ENCODE peak calls at places on chromosome 18, in nine cellular contexts. One of them, this sample, is unnamed.

GRCh38 chr18:25284861-25285574 is 66.9 kb downstream of the ZNF521 start:
- DNase-seq in breast epithelium: no peak
- DNase-seq in GM12892: no peak
- DNase-seq in transverse colon: no peak
- DNase-seq in stomach: no peak
- DNase-seq in spleen: no peak
- DNase-seq in sigmoid colon: no peak
- DNase-seq in Panc1: no peak
- DNase-seq in HCT116: no peak
- DNase-seq in this sample: no peak

GRCh38 chr18:5630057-5630765 is 86.4 kb upstream of the EPB41L3 start:
- DNase-seq in breast epithelium: peak
- DNase-seq in GM12892: peak
- DNase-seq in transverse colon: peak
- DNase-seq in stomach: peak
- DNase-seq in spleen: peak
- DNase-seq in sigmoid colon: peak
- DNase-seq in Panc1: no peak
- DNase-seq in HCT116: no peak
- DNase-seq in this sample: peak

GRCh38 chr18:69947361-69948106 is at the start of gene CD226:
- DNase-seq in breast epithelium: no peak
- DNase-seq in GM12892: no peak
- DNase-seq in transverse colon: peak
- DNase-seq in stomach: no peak
- DNase-seq in spleen: no peak
- DNase-seq in sigmoid colon: no peak
- DNase-seq in Panc1: no peak
- DNase-seq in HCT116: no peak
- DNase-seq in this sample: no peak

GRCh38 chr18:54209471-54210180 is 14.8 kb downstream of the MBD2 start:
- DNase-seq in breast epithelium: no peak
- DNase-seq in GM12892: no peak
- DNase-seq in transverse colon: no peak
- DNase-seq in stomach: no peak
- DNase-seq in spleen: no peak
- DNase-seq in sigmoid colon: no peak
- DNase-seq in Panc1: no peak
- DNase-seq in HCT116: no peak
- DNase-seq in this sample: no peak

GRCh38 chr18:61702007-61702406 is 190.8 kb downstream of the RNF152 start:
- DNase-seq in breast epithelium: no peak
- DNase-seq in GM12892: no peak
- DNase-seq in transverse colon: no peak
- DNase-seq in stomach: no peak
- DNase-seq in spleen: no peak
- DNase-seq in sigmoid colon: no peak
- DNase-seq in Panc1: no peak
- DNase-seq in HCT116: no peak
- DNase-seq in this sample: no peak

GRCh38 chr18:76246579-76246978 is 248.5 kb downstream of the ZNF516 start:
- DNase-seq in breast epithelium: no peak
- DNase-seq in GM12892: no peak
- DNase-seq in transverse colon: no peak
- DNase-seq in stomach: no peak
- DNase-seq in spleen: no peak
- DNase-seq in sigmoid colon: no peak
- DNase-seq in Panc1: no peak
- DNase-seq in HCT116: no peak
- DNase-seq in this sample: no peak

GRCh38 chr18:13547347-13547746 is 179.0 kb downstream of the FAM210A start:
- DNase-seq in breast epithelium: no peak
- DNase-seq in GM12892: no peak
- DNase-seq in transverse colon: no peak
- DNase-seq in stomach: no peak
- DNase-seq in spleen: no peak
- DNase-seq in sigmoid colon: no peak
- DNase-seq in Panc1: no peak
- DNase-seq in HCT116: no peak
- DNase-seq in this sample: no peak

GRCh38 chr18:54215069-54215468 is 9.4 kb downstream of the MBD2 start:
- DNase-seq in breast epithelium: no peak
- DNase-seq in GM12892: no peak
- DNase-seq in transverse colon: no peak
- DNase-seq in stomach: no peak
- DNase-seq in spleen: no peak
- DNase-seq in sigmoid colon: no peak
- DNase-seq in Panc1: no peak
- DNase-seq in HCT116: no peak
- DNase-seq in this sample: no peak

GRCh38 chr18:13217971-13218375 is 587 bp upstream of the LDLRAD4 start:
- DNase-seq in breast epithelium: no peak
- DNase-seq in GM12892: no peak
- DNase-seq in transverse colon: peak
- DNase-seq in stomach: no peak
- DNase-seq in spleen: no peak
- DNase-seq in sigmoid colon: no peak
- DNase-seq in Panc1: no peak
- DNase-seq in HCT116: no peak
- DNase-seq in this sample: no peak

GRCh38 chr18:42706618-42707017 is 408.9 kb downstream of the RIT2 start:
- DNase-seq in breast epithelium: peak
- DNase-seq in GM12892: no peak
- DNase-seq in transverse colon: peak
- DNase-seq in stomach: no peak
- DNase-seq in spleen: peak
- DNase-seq in sigmoid colon: no peak
- DNase-seq in Panc1: no peak
- DNase-seq in HCT116: no peak
- DNase-seq in this sample: peak

GRCh38 chr18:75823376-75823950 is 396.0 kb upstream of the SMIM21 start:
- DNase-seq in breast epithelium: no peak
- DNase-seq in GM12892: no peak
- DNase-seq in transverse colon: no peak
- DNase-seq in stomach: no peak
- DNase-seq in spleen: no peak
- DNase-seq in sigmoid colon: no peak
- DNase-seq in Panc1: no peak
- DNase-seq in HCT116: no peak
- DNase-seq in this sample: no peak

GRCh38 chr18:22347624-22348511 is 69.8 kb downstream of the CTAGE1 start:
- DNase-seq in breast epithelium: no peak
- DNase-seq in GM12892: no peak
- DNase-seq in transverse colon: peak
- DNase-seq in stomach: no peak
- DNase-seq in spleen: no peak
- DNase-seq in sigmoid colon: no peak
- DNase-seq in Panc1: no peak
- DNase-seq in HCT116: no peak
- DNase-seq in this sample: peak

DNA sequence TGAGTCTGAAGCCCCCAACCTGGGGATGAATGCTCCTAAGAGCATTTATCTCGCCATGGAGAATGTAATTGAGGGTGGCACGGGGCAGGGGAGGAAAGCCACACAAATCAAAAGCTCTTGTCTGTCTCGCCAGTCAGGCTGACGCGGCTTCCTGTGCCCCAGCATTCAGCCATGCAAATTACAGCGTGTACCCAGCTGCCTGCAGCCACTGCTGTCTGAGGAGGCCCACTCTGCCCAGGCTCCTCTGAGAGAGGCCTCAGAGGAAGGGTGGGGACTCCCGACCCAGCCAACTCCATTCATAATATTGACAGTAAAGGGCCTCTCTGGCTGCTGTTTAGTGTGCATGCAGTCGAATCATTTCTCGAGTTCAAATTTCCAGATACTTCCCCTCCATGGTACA is 22.0 kb downstream of the SMAD7 start:
- DNase-seq in breast epithelium: no peak
- DNase-seq in GM12892: peak
- DNase-seq in transverse colon: peak
- DNase-seq in stomach: peak
- DNase-seq in spleen: peak
- DNase-seq in sigmoid colon: no peak
- DNase-seq in Panc1: no peak
- DNase-seq in HCT116: no peak
- DNase-seq in this sample: peak
- TF ChIP-seq POLR2AphosphoS5 in breast epithelium: no peak
- TF ChIP-seq POLR2AphosphoS5 in GM12892: peak
- TF ChIP-seq POLR2AphosphoS5 in transverse colon: peak
- TF ChIP-seq POLR2AphosphoS5 in stomach: peak
- TF ChIP-seq POLR2AphosphoS5 in spleen: peak
- TF ChIP-seq POLR2AphosphoS5 in sigmoid colon: no peak
- TF ChIP-seq POLR2AphosphoS5 in Panc1: no peak
- TF ChIP-seq POLR2AphosphoS5 in HCT116: no peak
- TF ChIP-seq POLR2AphosphoS5 in this sample: peak

GRCh38 chr18:32018331-32019250 is at the start of gene RNF125:
- DNase-seq in breast epithelium: peak
- DNase-seq in GM12892: peak
- DNase-seq in transverse colon: peak
- DNase-seq in stomach: peak
- DNase-seq in spleen: peak
- DNase-seq in sigmoid colon: peak
- DNase-seq in Panc1: no peak
- DNase-seq in HCT116: peak
- DNase-seq in this sample: peak
- TF ChIP-seq POLR2AphosphoS5 in breast epithelium: peak
- TF ChIP-seq POLR2AphosphoS5 in GM12892: peak
- TF ChIP-seq POLR2AphosphoS5 in transverse colon: peak
- TF ChIP-seq POLR2AphosphoS5 in stomach: peak
- TF ChIP-seq POLR2AphosphoS5 in spleen: peak
- TF ChIP-seq POLR2AphosphoS5 in sigmoid colon: no peak
- TF ChIP-seq POLR2AphosphoS5 in Panc1: no peak
- TF ChIP-seq POLR2AphosphoS5 in HCT116: peak
- TF ChIP-seq POLR2AphosphoS5 in this sample: peak

GRCh38 chr18:48371854-48372598 is 37.2 kb downstream of the ZBTB7C start:
- DNase-seq in breast epithelium: no peak
- DNase-seq in GM12892: no peak
- DNase-seq in transverse colon: no peak
- DNase-seq in stomach: no peak
- DNase-seq in spleen: no peak
- DNase-seq in sigmoid colon: no peak
- DNase-seq in Panc1: no peak
- DNase-seq in HCT116: no peak
- DNase-seq in this sample: no peak

GRCh38 chr18:48376406-48376805 is 32.8 kb downstream of the ZBTB7C start:
- DNase-seq in breast epithelium: no peak
- DNase-seq in GM12892: no peak
- DNase-seq in transverse colon: no peak
- DNase-seq in stomach: no peak
- DNase-seq in spleen: no peak
- DNase-seq in sigmoid colon: no peak
- DNase-seq in Panc1: no peak
- DNase-seq in HCT116: no peak
- DNase-seq in this sample: no peak

GRCh38 chr18:48374423-48375149 is 34.6 kb downstream of the ZBTB7C start:
- DNase-seq in breast epithelium: no peak
- DNase-seq in GM12892: no peak
- DNase-seq in transverse colon: no peak
- DNase-seq in stomach: no peak
- DNase-seq in spleen: no peak
- DNase-seq in sigmoid colon: no peak
- DNase-seq in Panc1: no peak
- DNase-seq in HCT116: no peak
- DNase-seq in this sample: no peak

GRCh38 chr18:48376934-48377333 is 32.2 kb downstream of the ZBTB7C start:
- DNase-seq in breast epithelium: no peak
- DNase-seq in GM12892: no peak
- DNase-seq in transverse colon: no peak
- DNase-seq in stomach: no peak
- DNase-seq in spleen: no peak
- DNase-seq in sigmoid colon: no peak
- DNase-seq in Panc1: no peak
- DNase-seq in HCT116: no peak
- DNase-seq in this sample: no peak

DNA sequence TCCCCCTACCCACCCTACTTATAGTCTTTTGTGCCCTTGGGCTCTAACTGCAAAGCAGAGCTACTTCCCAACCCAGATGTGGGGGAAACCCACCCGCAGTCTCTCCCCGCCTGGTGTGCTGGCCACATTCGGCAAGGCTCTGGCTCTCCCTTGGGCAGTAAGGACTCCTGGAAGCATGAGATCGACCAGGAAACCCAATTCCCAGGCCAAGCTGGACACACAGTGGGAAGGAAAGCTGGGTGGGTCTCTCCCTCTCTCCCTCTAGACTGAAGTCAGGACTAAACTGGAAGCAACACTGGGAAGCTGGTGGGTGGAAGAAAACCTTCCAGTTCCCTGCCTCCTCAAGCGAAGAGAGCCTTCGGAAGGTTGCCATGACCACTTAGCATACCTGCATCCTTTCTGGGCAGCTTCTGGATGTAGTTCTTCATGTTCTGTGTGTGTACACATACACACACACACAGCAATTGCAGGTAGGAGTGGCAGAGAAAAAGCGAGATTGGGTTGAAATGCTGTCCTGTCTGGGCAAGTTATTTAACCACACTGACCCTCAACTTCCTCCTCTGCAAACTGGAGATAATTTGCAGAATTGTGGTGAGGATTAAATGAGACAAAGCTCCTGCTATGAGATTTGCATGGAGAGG is 33.9 kb downstream of the ZBTB7C start:
- DNase-seq in breast epithelium: no peak
- DNase-seq in GM12892: no peak
- DNase-seq in transverse colon: no peak
- DNase-seq in stomach: no peak
- DNase-seq in spleen: no peak
- DNase-seq in sigmoid colon: no peak
- DNase-seq in Panc1: no peak
- DNase-seq in HCT116: no peak
- DNase-seq in this sample: no peak
- TF ChIP-seq POLR2AphosphoS5 in breast epithelium: no peak
- TF ChIP-seq POLR2AphosphoS5 in GM12892: no peak
- TF ChIP-seq POLR2AphosphoS5 in transverse colon: no peak
- TF ChIP-seq POLR2AphosphoS5 in stomach: no peak
- TF ChIP-seq POLR2AphosphoS5 in spleen: no peak
- TF ChIP-seq POLR2AphosphoS5 in sigmoid colon: no peak
- TF ChIP-seq POLR2AphosphoS5 in Panc1: no peak
- TF ChIP-seq POLR2AphosphoS5 in HCT116: no peak
- TF ChIP-seq POLR2AphosphoS5 in this sample: no peak

DNA sequence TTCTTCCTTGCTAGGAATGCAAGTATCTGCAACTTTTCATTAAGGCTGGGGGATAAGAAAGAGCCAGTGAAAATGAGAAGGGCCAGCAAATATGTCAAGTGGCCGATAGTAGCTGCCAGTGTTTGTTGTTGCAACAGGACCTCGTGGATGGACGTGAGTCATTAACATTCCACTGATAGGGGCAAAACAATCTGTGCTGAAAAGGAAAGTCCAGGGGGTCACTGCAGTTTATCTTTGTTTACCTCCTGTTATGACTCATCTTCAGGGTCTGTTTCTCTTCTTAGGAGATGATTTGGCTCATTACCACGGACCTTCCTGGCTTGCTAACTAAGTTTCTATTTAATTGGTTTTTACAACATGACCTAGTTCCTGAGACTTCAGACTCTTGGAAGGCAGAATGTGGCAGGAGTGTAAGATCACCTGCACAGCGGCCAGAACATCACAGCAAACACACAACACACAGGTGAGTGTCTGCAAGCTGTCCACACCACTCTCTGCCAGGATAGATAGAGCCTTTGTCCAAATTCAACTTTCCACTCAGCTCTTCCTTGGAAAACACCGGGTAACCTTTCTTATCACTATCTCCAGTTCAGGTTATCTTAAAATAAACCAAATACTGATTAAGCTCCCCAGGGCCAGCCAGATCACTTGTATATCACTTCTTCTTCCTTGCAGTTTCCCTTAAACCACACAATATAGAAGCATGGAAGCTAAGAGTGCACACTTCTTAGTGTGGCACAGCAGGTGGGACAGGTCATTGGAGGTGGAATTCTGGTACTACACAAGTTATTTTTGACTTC is 157.5 kb upstream of the LMAN1 start:
- DNase-seq in breast epithelium: no peak
- DNase-seq in GM12892: no peak
- DNase-seq in transverse colon: peak
- DNase-seq in stomach: no peak
- DNase-seq in spleen: no peak
- DNase-seq in sigmoid colon: peak
- DNase-seq in Panc1: no peak
- DNase-seq in HCT116: no peak
- DNase-seq in this sample: no peak
- TF ChIP-seq POLR2AphosphoS5 in breast epithelium: peak
- TF ChIP-seq POLR2AphosphoS5 in GM12892: no peak
- TF ChIP-seq POLR2AphosphoS5 in transverse colon: peak
- TF ChIP-seq POLR2AphosphoS5 in stomach: peak
- TF ChIP-seq POLR2AphosphoS5 in spleen: no peak
- TF ChIP-seq POLR2AphosphoS5 in sigmoid colon: peak
- TF ChIP-seq POLR2AphosphoS5 in Panc1: no peak
- TF ChIP-seq POLR2AphosphoS5 in HCT116: no peak
- TF ChIP-seq POLR2AphosphoS5 in this sample: peak